ENCODE peak calls at places on chromosomes 16 and 17, in ten cellular contexts. One of them, this sample, is unnamed.

GRCh38 chr16:63361032-63361624 is 1324.9 kb upstream of the CDH8 start:
- DNase-seq in stimulated activated CD8-positive, alpha-beta memory T cell treated with anti-CD3 and anti-CD28 coated beads, Interleukin-4, amount 100 ng/mL, for 48 hours: no peak
- DNase-seq in fibroblast of villous mesenchyme: peak
- DNase-seq in D721Med: no peak
- DNase-seq in stimulated activated naive B cell treated with anti-CD40 and anti-IgM and Interleukin-4, amounts not matched to agents 10 μg/mL and 1 μg/mL and 100 μg/mL, for 72 hours: no peak
- DNase-seq in G401: peak
- DNase-seq in GM19239: no peak
- DNase-seq in nephron progenitor cell: peak
- DNase-seq in anterior cingulate cortex: no peak
- DNase-seq in AG08396: peak
- DNase-seq in this sample: peak

GRCh38 chr17:17096438-17097178 is 54.4 kb downstream of the MPRIP start:
- DNase-seq in stimulated activated CD8-positive, alpha-beta memory T cell treated with anti-CD3 and anti-CD28 coated beads, Interleukin-4, amount 100 ng/mL, for 48 hours: no peak
- DNase-seq in fibroblast of villous mesenchyme: peak
- DNase-seq in D721Med: no peak
- DNase-seq in stimulated activated naive B cell treated with anti-CD40 and anti-IgM and Interleukin-4, amounts not matched to agents 10 μg/mL and 1 μg/mL and 100 μg/mL, for 72 hours: no peak
- DNase-seq in G401: no peak
- DNase-seq in GM19239: no peak
- DNase-seq in nephron progenitor cell: no peak
- DNase-seq in anterior cingulate cortex: no peak
- DNase-seq in AG08396: no peak
- DNase-seq in this sample: peak

GRCh38 chr16:79316004-79316458 is 284.5 kb downstream of the MAF start:
- DNase-seq in stimulated activated CD8-positive, alpha-beta memory T cell treated with anti-CD3 and anti-CD28 coated beads, Interleukin-4, amount 100 ng/mL, for 48 hours: peak
- DNase-seq in fibroblast of villous mesenchyme: no peak
- DNase-seq in D721Med: no peak
- DNase-seq in stimulated activated naive B cell treated with anti-CD40 and anti-IgM and Interleukin-4, amounts not matched to agents 10 μg/mL and 1 μg/mL and 100 μg/mL, for 72 hours: peak
- DNase-seq in G401: no peak
- DNase-seq in GM19239: no peak
- DNase-seq in nephron progenitor cell: no peak
- DNase-seq in anterior cingulate cortex: no peak
- DNase-seq in AG08396: no peak
- DNase-seq in this sample: no peak

GRCh38 chr17:70863436-70864248 is 694.3 kb downstream of the KCNJ2 start:
- DNase-seq in stimulated activated CD8-positive, alpha-beta memory T cell treated with anti-CD3 and anti-CD28 coated beads, Interleukin-4, amount 100 ng/mL, for 48 hours: no peak
- DNase-seq in fibroblast of villous mesenchyme: no peak
- DNase-seq in D721Med: no peak
- DNase-seq in stimulated activated naive B cell treated with anti-CD40 and anti-IgM and Interleukin-4, amounts not matched to agents 10 μg/mL and 1 μg/mL and 100 μg/mL, for 72 hours: no peak
- DNase-seq in G401: no peak
- DNase-seq in GM19239: no peak
- DNase-seq in nephron progenitor cell: no peak
- DNase-seq in anterior cingulate cortex: no peak
- DNase-seq in AG08396: no peak
- DNase-seq in this sample: no peak

GRCh38 chr17:76235883-76236282 is 4.4 kb downstream of the RNF157 start:
- DNase-seq in stimulated activated CD8-positive, alpha-beta memory T cell treated with anti-CD3 and anti-CD28 coated beads, Interleukin-4, amount 100 ng/mL, for 48 hours: no peak
- DNase-seq in fibroblast of villous mesenchyme: no peak
- DNase-seq in D721Med: no peak
- DNase-seq in stimulated activated naive B cell treated with anti-CD40 and anti-IgM and Interleukin-4, amounts not matched to agents 10 μg/mL and 1 μg/mL and 100 μg/mL, for 72 hours: no peak
- DNase-seq in G401: no peak
- DNase-seq in GM19239: no peak
- DNase-seq in nephron progenitor cell: no peak
- DNase-seq in anterior cingulate cortex: no peak
- DNase-seq in AG08396: no peak
- DNase-seq in this sample: no peak

GRCh38 chr17:67390646-67391480 is 13.8 kb downstream of the PITPNC1 start:
- DNase-seq in stimulated activated CD8-positive, alpha-beta memory T cell treated with anti-CD3 and anti-CD28 coated beads, Interleukin-4, amount 100 ng/mL, for 48 hours: peak
- DNase-seq in fibroblast of villous mesenchyme: peak
- DNase-seq in D721Med: no peak
- DNase-seq in stimulated activated naive B cell treated with anti-CD40 and anti-IgM and Interleukin-4, amounts not matched to agents 10 μg/mL and 1 μg/mL and 100 μg/mL, for 72 hours: peak
- DNase-seq in G401: peak
- DNase-seq in GM19239: peak
- DNase-seq in nephron progenitor cell: peak
- DNase-seq in anterior cingulate cortex: peak
- DNase-seq in AG08396: peak
- DNase-seq in this sample: peak

GRCh38 chr17:58316260-58316960 is 12.2 kb downstream of the TSPOAP1 start:
- DNase-seq in stimulated activated CD8-positive, alpha-beta memory T cell treated with anti-CD3 and anti-CD28 coated beads, Interleukin-4, amount 100 ng/mL, for 48 hours: peak
- DNase-seq in fibroblast of villous mesenchyme: no peak
- DNase-seq in D721Med: no peak
- DNase-seq in stimulated activated naive B cell treated with anti-CD40 and anti-IgM and Interleukin-4, amounts not matched to agents 10 μg/mL and 1 μg/mL and 100 μg/mL, for 72 hours: no peak
- DNase-seq in G401: no peak
- DNase-seq in GM19239: no peak
- DNase-seq in nephron progenitor cell: no peak
- DNase-seq in anterior cingulate cortex: no peak
- DNase-seq in AG08396: no peak
- DNase-seq in this sample: no peak

GRCh38 chr16:2529061-2529931 is 1.9 kb downstream of the CEMP1 start:
- DNase-seq in stimulated activated CD8-positive, alpha-beta memory T cell treated with anti-CD3 and anti-CD28 coated beads, Interleukin-4, amount 100 ng/mL, for 48 hours: no peak
- DNase-seq in fibroblast of villous mesenchyme: no peak
- DNase-seq in D721Med: no peak
- DNase-seq in stimulated activated naive B cell treated with anti-CD40 and anti-IgM and Interleukin-4, amounts not matched to agents 10 μg/mL and 1 μg/mL and 100 μg/mL, for 72 hours: no peak
- DNase-seq in G401: no peak
- DNase-seq in GM19239: no peak
- DNase-seq in nephron progenitor cell: no peak
- DNase-seq in anterior cingulate cortex: no peak
- DNase-seq in AG08396: peak
- DNase-seq in this sample: no peak

GRCh38 chr17:79795795-79796569 is 895 bp downstream of the CBX8 start:
- DNase-seq in stimulated activated CD8-positive, alpha-beta memory T cell treated with anti-CD3 and anti-CD28 coated beads, Interleukin-4, amount 100 ng/mL, for 48 hours: no peak
- DNase-seq in fibroblast of villous mesenchyme: no peak
- DNase-seq in D721Med: no peak
- DNase-seq in stimulated activated naive B cell treated with anti-CD40 and anti-IgM and Interleukin-4, amounts not matched to agents 10 μg/mL and 1 μg/mL and 100 μg/mL, for 72 hours: no peak
- DNase-seq in G401: peak
- DNase-seq in GM19239: no peak
- DNase-seq in nephron progenitor cell: no peak
- DNase-seq in anterior cingulate cortex: no peak
- DNase-seq in AG08396: no peak
- DNase-seq in this sample: no peak

GRCh38 chr16:13231365-13231764 is 330.0 kb downstream of the SHISA9 start:
- DNase-seq in stimulated activated CD8-positive, alpha-beta memory T cell treated with anti-CD3 and anti-CD28 coated beads, Interleukin-4, amount 100 ng/mL, for 48 hours: no peak
- DNase-seq in fibroblast of villous mesenchyme: no peak
- DNase-seq in D721Med: no peak
- DNase-seq in stimulated activated naive B cell treated with anti-CD40 and anti-IgM and Interleukin-4, amounts not matched to agents 10 μg/mL and 1 μg/mL and 100 μg/mL, for 72 hours: no peak
- DNase-seq in G401: no peak
- DNase-seq in GM19239: no peak
- DNase-seq in nephron progenitor cell: no peak
- DNase-seq in anterior cingulate cortex: no peak
- DNase-seq in AG08396: no peak
- DNase-seq in this sample: no peak

GRCh38 chr17:75619506-75620431 is 13.5 kb upstream of the SMIM5 start:
- DNase-seq in stimulated activated CD8-positive, alpha-beta memory T cell treated with anti-CD3 and anti-CD28 coated beads, Interleukin-4, amount 100 ng/mL, for 48 hours: peak
- DNase-seq in fibroblast of villous mesenchyme: peak
- DNase-seq in D721Med: peak
- DNase-seq in stimulated activated naive B cell treated with anti-CD40 and anti-IgM and Interleukin-4, amounts not matched to agents 10 μg/mL and 1 μg/mL and 100 μg/mL, for 72 hours: no peak
- DNase-seq in G401: peak
- DNase-seq in GM19239: no peak
- DNase-seq in nephron progenitor cell: peak
- DNase-seq in anterior cingulate cortex: no peak
- DNase-seq in AG08396: peak
- DNase-seq in this sample: peak

GRCh38 chr16:890217-890616 is 80.6 kb downstream of the LMF1 start:
- DNase-seq in stimulated activated CD8-positive, alpha-beta memory T cell treated with anti-CD3 and anti-CD28 coated beads, Interleukin-4, amount 100 ng/mL, for 48 hours: no peak
- DNase-seq in fibroblast of villous mesenchyme: no peak
- DNase-seq in D721Med: no peak
- DNase-seq in stimulated activated naive B cell treated with anti-CD40 and anti-IgM and Interleukin-4, amounts not matched to agents 10 μg/mL and 1 μg/mL and 100 μg/mL, for 72 hours: no peak
- DNase-seq in G401: no peak
- DNase-seq in GM19239: no peak
- DNase-seq in nephron progenitor cell: no peak
- DNase-seq in anterior cingulate cortex: no peak
- DNase-seq in AG08396: no peak
- DNase-seq in this sample: no peak

GRCh38 chr17:41421116-41421515 is 3.3 kb downstream of the KRT37 start:
- DNase-seq in stimulated activated CD8-positive, alpha-beta memory T cell treated with anti-CD3 and anti-CD28 coated beads, Interleukin-4, amount 100 ng/mL, for 48 hours: no peak
- DNase-seq in fibroblast of villous mesenchyme: peak
- DNase-seq in D721Med: no peak
- DNase-seq in stimulated activated naive B cell treated with anti-CD40 and anti-IgM and Interleukin-4, amounts not matched to agents 10 μg/mL and 1 μg/mL and 100 μg/mL, for 72 hours: no peak
- DNase-seq in G401: no peak
- DNase-seq in GM19239: no peak
- DNase-seq in nephron progenitor cell: no peak
- DNase-seq in anterior cingulate cortex: no peak
- DNase-seq in AG08396: no peak
- DNase-seq in this sample: peak

GRCh38 chr17:12911241-12911640 is 106.6 kb downstream of the ELAC2 start:
- DNase-seq in stimulated activated CD8-positive, alpha-beta memory T cell treated with anti-CD3 and anti-CD28 coated beads, Interleukin-4, amount 100 ng/mL, for 48 hours: no peak
- DNase-seq in fibroblast of villous mesenchyme: no peak
- DNase-seq in D721Med: no peak
- DNase-seq in stimulated activated naive B cell treated with anti-CD40 and anti-IgM and Interleukin-4, amounts not matched to agents 10 μg/mL and 1 μg/mL and 100 μg/mL, for 72 hours: no peak
- DNase-seq in G401: no peak
- DNase-seq in GM19239: no peak
- DNase-seq in nephron progenitor cell: no peak
- DNase-seq in anterior cingulate cortex: no peak
- DNase-seq in AG08396: no peak
- DNase-seq in this sample: no peak

GRCh38 chr17:74569392-74570003 is 2.2 kb upstream of the CD300H start:
- DNase-seq in stimulated activated CD8-positive, alpha-beta memory T cell treated with anti-CD3 and anti-CD28 coated beads, Interleukin-4, amount 100 ng/mL, for 48 hours: peak
- DNase-seq in fibroblast of villous mesenchyme: peak
- DNase-seq in D721Med: no peak
- DNase-seq in stimulated activated naive B cell treated with anti-CD40 and anti-IgM and Interleukin-4, amounts not matched to agents 10 μg/mL and 1 μg/mL and 100 μg/mL, for 72 hours: peak
- DNase-seq in G401: peak
- DNase-seq in GM19239: no peak
- DNase-seq in nephron progenitor cell: no peak
- DNase-seq in anterior cingulate cortex: no peak
- DNase-seq in AG08396: no peak
- DNase-seq in this sample: peak

GRCh38 chr17:15914400-15915165 is 30.3 kb upstream of the ADORA2B start:
- DNase-seq in stimulated activated CD8-positive, alpha-beta memory T cell treated with anti-CD3 and anti-CD28 coated beads, Interleukin-4, amount 100 ng/mL, for 48 hours: no peak
- DNase-seq in fibroblast of villous mesenchyme: peak
- DNase-seq in D721Med: no peak
- DNase-seq in stimulated activated naive B cell treated with anti-CD40 and anti-IgM and Interleukin-4, amounts not matched to agents 10 μg/mL and 1 μg/mL and 100 μg/mL, for 72 hours: no peak
- DNase-seq in G401: no peak
- DNase-seq in GM19239: no peak
- DNase-seq in nephron progenitor cell: no peak
- DNase-seq in anterior cingulate cortex: no peak
- DNase-seq in AG08396: no peak
- DNase-seq in this sample: peak

GRCh38 chr17:73657473-73658116 is 13.3 kb upstream of the SDK2 start:
- DNase-seq in stimulated activated CD8-positive, alpha-beta memory T cell treated with anti-CD3 and anti-CD28 coated beads, Interleukin-4, amount 100 ng/mL, for 48 hours: peak
- DNase-seq in fibroblast of villous mesenchyme: peak
- DNase-seq in D721Med: no peak
- DNase-seq in stimulated activated naive B cell treated with anti-CD40 and anti-IgM and Interleukin-4, amounts not matched to agents 10 μg/mL and 1 μg/mL and 100 μg/mL, for 72 hours: no peak
- DNase-seq in G401: peak
- DNase-seq in GM19239: no peak
- DNase-seq in nephron progenitor cell: peak
- DNase-seq in anterior cingulate cortex: no peak
- DNase-seq in AG08396: no peak
- DNase-seq in this sample: peak

GRCh38 chr17:76493505-76494167 is 7.6 kb downstream of the RHBDF2 start:
- DNase-seq in stimulated activated CD8-positive, alpha-beta memory T cell treated with anti-CD3 and anti-CD28 coated beads, Interleukin-4, amount 100 ng/mL, for 48 hours: peak
- DNase-seq in fibroblast of villous mesenchyme: no peak
- DNase-seq in D721Med: no peak
- DNase-seq in stimulated activated naive B cell treated with anti-CD40 and anti-IgM and Interleukin-4, amounts not matched to agents 10 μg/mL and 1 μg/mL and 100 μg/mL, for 72 hours: no peak
- DNase-seq in G401: no peak
- DNase-seq in GM19239: no peak
- DNase-seq in nephron progenitor cell: no peak
- DNase-seq in anterior cingulate cortex: no peak
- DNase-seq in AG08396: no peak
- DNase-seq in this sample: no peak

GRCh38 chr17:31919802-31920525 is 16.8 kb upstream of the SUZ12 start:
- DNase-seq in stimulated activated CD8-positive, alpha-beta memory T cell treated with anti-CD3 and anti-CD28 coated beads, Interleukin-4, amount 100 ng/mL, for 48 hours: peak
- DNase-seq in fibroblast of villous mesenchyme: no peak
- DNase-seq in D721Med: no peak
- DNase-seq in stimulated activated naive B cell treated with anti-CD40 and anti-IgM and Interleukin-4, amounts not matched to agents 10 μg/mL and 1 μg/mL and 100 μg/mL, for 72 hours: no peak
- DNase-seq in G401: no peak
- DNase-seq in GM19239: no peak
- DNase-seq in nephron progenitor cell: no peak
- DNase-seq in anterior cingulate cortex: no peak
- DNase-seq in AG08396: peak
- DNase-seq in this sample: no peak

GRCh38 chr16:972316-973002 is 1.7 kb upstream of the LMF1 start:
- DNase-seq in stimulated activated CD8-positive, alpha-beta memory T cell treated with anti-CD3 and anti-CD28 coated beads, Interleukin-4, amount 100 ng/mL, for 48 hours: no peak
- DNase-seq in fibroblast of villous mesenchyme: no peak
- DNase-seq in D721Med: no peak
- DNase-seq in stimulated activated naive B cell treated with anti-CD40 and anti-IgM and Interleukin-4, amounts not matched to agents 10 μg/mL and 1 μg/mL and 100 μg/mL, for 72 hours: no peak
- DNase-seq in G401: no peak
- DNase-seq in GM19239: no peak
- DNase-seq in nephron progenitor cell: no peak
- DNase-seq in anterior cingulate cortex: peak
- DNase-seq in AG08396: no peak
- DNase-seq in this sample: no peak

GRCh38 chr17:69997332-69997731 is 77.7 kb upstream of the KCNJ16 start:
- DNase-seq in stimulated activated CD8-positive, alpha-beta memory T cell treated with anti-CD3 and anti-CD28 coated beads, Interleukin-4, amount 100 ng/mL, for 48 hours: no peak
- DNase-seq in fibroblast of villous mesenchyme: no peak
- DNase-seq in D721Med: no peak
- DNase-seq in stimulated activated naive B cell treated with anti-CD40 and anti-IgM and Interleukin-4, amounts not matched to agents 10 μg/mL and 1 μg/mL and 100 μg/mL, for 72 hours: no peak
- DNase-seq in G401: no peak
- DNase-seq in GM19239: no peak
- DNase-seq in nephron progenitor cell: no peak
- DNase-seq in anterior cingulate cortex: no peak
- DNase-seq in AG08396: no peak
- DNase-seq in this sample: peak

GRCh38 chr16:72560617-72561016 is 388.7 kb upstream of the PMFBP1 start:
- DNase-seq in stimulated activated CD8-positive, alpha-beta memory T cell treated with anti-CD3 and anti-CD28 coated beads, Interleukin-4, amount 100 ng/mL, for 48 hours: no peak
- DNase-seq in fibroblast of villous mesenchyme: no peak
- DNase-seq in D721Med: no peak
- DNase-seq in stimulated activated naive B cell treated with anti-CD40 and anti-IgM and Interleukin-4, amounts not matched to agents 10 μg/mL and 1 μg/mL and 100 μg/mL, for 72 hours: no peak
- DNase-seq in G401: no peak
- DNase-seq in GM19239: no peak
- DNase-seq in nephron progenitor cell: no peak
- DNase-seq in anterior cingulate cortex: no peak
- DNase-seq in AG08396: no peak
- DNase-seq in this sample: peak

GRCh38 chr17:8801135-8801840 is 2.1 kb upstream of the MFSD6L start:
- DNase-seq in stimulated activated CD8-positive, alpha-beta memory T cell treated with anti-CD3 and anti-CD28 coated beads, Interleukin-4, amount 100 ng/mL, for 48 hours: no peak
- DNase-seq in fibroblast of villous mesenchyme: no peak
- DNase-seq in D721Med: no peak
- DNase-seq in stimulated activated naive B cell treated with anti-CD40 and anti-IgM and Interleukin-4, amounts not matched to agents 10 μg/mL and 1 μg/mL and 100 μg/mL, for 72 hours: no peak
- DNase-seq in G401: no peak
- DNase-seq in GM19239: no peak
- DNase-seq in nephron progenitor cell: no peak
- DNase-seq in anterior cingulate cortex: no peak
- DNase-seq in AG08396: no peak
- DNase-seq in this sample: no peak

GRCh38 chr17:42853004-42853403 is 2.0 kb downstream of the AOC3 start:
- DNase-seq in stimulated activated CD8-positive, alpha-beta memory T cell treated with anti-CD3 and anti-CD28 coated beads, Interleukin-4, amount 100 ng/mL, for 48 hours: no peak
- DNase-seq in fibroblast of villous mesenchyme: no peak
- DNase-seq in D721Med: no peak
- DNase-seq in stimulated activated naive B cell treated with anti-CD40 and anti-IgM and Interleukin-4, amounts not matched to agents 10 μg/mL and 1 μg/mL and 100 μg/mL, for 72 hours: no peak
- DNase-seq in G401: no peak
- DNase-seq in GM19239: no peak
- DNase-seq in nephron progenitor cell: no peak
- DNase-seq in anterior cingulate cortex: no peak
- DNase-seq in AG08396: no peak
- DNase-seq in this sample: no peak